ENCODE peak calls at places on chromosomes 16 and 17, in ten cellular contexts. U, M, Q, V, R, W, Y, A, X and K are unnamed samples.

GRCh38 chr16:50538411-50539052 is 9.7 kb upstream of the NKD1 start:
- DNase-seq in V (no peak), M (peak; percentile 56), A (no peak), Y (no peak), R (no peak), U (no peak), X (no peak), Q (no peak), W (no peak), K (no peak)

GRCh38 chr16:19130852-19131808 is 17.4 kb downstream of the ITPRIPL2 start:
- DNase-seq in X (peak; percentile 46), U (peak; percentile 82), A (peak; percentile 80), W (no peak), Y (no peak), R (no peak), M (peak; percentile 90), Q (no peak), V (peak; percentile 39), K (no peak)

GRCh38 chr17:17928422-17929386 is 43.5 kb downstream of the TOM1L2 start:
- DNase-seq in R (no peak), W (no peak), X (no peak), A (peak; percentile 18), Q (no peak), U (no peak), M (no peak), Y (no peak), V (no peak), K (peak; percentile 37)

GRCh38 chr17:73798111-73798748 is 154.0 kb upstream of the SDK2 start:
- DNase-seq in V (no peak), X (peak; percentile 6), M (no peak), Q (peak; percentile 24), W (no peak), U (peak; percentile 45), A (peak; percentile 99), Y (no peak), R (no peak), K (no peak)

GRCh38 chr17:29176500-29177351 is 3.5 kb downstream of the MYO18A start:
- DNase-seq in Y (peak; percentile 90), V (peak; percentile 56), M (peak; percentile 77), R (peak; percentile 44), U (peak; percentile 43), X (no peak), Q (no peak), A (peak; percentile 53), W (peak; percentile 45), K (no peak)

GRCh38 chr17:10062757-10063385 is 135.5 kb downstream of the GAS7 start:
- DNase-seq in A (no peak), W (no peak), Q (no peak), X (no peak), U (no peak), M (no peak), R (no peak), Y (no peak), V (no peak), K (no peak)

GRCh38 chr17:50631908-50632571 is 2.6 kb upstream of the ABCC3 start:
- DNase-seq in M (no peak), W (no peak), Y (peak; percentile 40), U (no peak), X (no peak), A (no peak), V (no peak), Q (no peak), R (no peak), K (no peak)

GRCh38 chr16:53098526-53099317 is 43.9 kb downstream of the CHD9 start:
- DNase-seq in W (peak; percentile 89), R (peak; percentile 9), Y (peak; percentile 75), U (peak; percentile 96), V (peak; percentile 83), X (peak; percentile 84), A (peak; percentile 99), M (peak; percentile 75), Q (peak; percentile 62), K (peak; percentile 61)

GRCh38 chr17:19791918-19792317 is 43.8 kb upstream of the ALDH3A1 start:
- DNase-seq in R (no peak), M (no peak), U (no peak), A (no peak), V (no peak), Y (no peak), X (no peak), W (no peak), Q (no peak), K (no peak)

GRCh38 chr16:81817789-81818304 is 38.8 kb downstream of the PLCG2 start:
- DNase-seq in M (no peak), Y (no peak), Q (no peak), U (no peak), A (no peak), V (no peak), W (no peak), R (no peak), X (no peak), K (no peak)

DNA sequence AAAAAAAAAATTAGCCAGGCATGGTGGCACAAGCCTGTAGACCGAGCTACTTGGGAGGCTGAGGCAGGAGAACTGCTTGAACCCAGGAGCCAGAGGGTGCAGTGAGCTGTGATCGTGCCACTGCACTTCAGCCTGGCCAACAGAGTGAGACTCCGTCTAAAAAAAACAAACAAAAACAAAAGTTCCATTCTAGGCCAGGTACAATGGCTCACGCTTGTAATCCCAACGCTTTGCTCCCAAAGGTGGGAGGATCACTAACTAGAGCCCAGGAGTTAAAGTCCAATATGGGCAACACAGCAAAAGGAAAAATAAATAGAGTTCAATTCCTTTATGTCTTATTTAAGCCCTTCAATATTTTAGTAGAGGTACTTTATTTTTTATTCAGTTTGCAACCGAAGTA is 47.5 kb downstream of the CNOT1 start:
- DNase-seq in V (no peak), A (no peak), W (no peak), Y (no peak), M (no peak), X (no peak), Q (no peak), R (no peak), U (no peak), K (no peak)
- H3K27ac ChIP-seq in V (no peak overlapping the region), A (no peak overlapping the region), W (no peak overlapping the region), Y (no peak overlapping the region), M (no peak overlapping the region), X (no peak overlapping the region), Q (no peak overlapping the region), R (no peak overlapping the region), U (no peak overlapping the region), K (no peak overlapping the region)

DNA sequence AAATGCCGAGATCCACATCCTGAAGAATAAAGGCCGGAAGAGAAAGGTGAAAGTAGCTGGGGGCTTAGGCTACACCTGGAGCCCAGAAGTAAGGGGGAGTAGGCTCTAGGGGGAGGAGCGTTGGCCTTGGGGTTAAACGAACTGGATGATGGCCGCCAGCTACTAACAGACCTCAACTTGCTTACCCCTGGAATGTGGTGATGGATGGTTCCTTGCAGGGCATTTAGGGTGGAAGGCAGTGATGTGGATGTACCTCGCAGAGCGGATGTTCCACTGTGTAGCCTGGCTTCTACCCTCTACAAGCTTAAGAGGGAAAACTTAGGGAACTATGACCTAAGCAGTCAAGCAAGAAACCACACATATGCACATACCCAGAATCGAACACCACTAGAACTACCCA is 2.3 kb upstream of the MAZ start:
- DNase-seq in X (no peak), W (no peak), M (no peak), Y (no peak), U (no peak), V (no peak), R (no peak), A (no peak), Q (no peak), K (no peak)
- H3K27ac ChIP-seq in X (no peak overlapping the region), W (peak overlapping the region; percentile 97), M (no peak overlapping the region), Y (peak overlapping the region; percentile 98), U (no peak overlapping the region), V (peak overlapping the region; percentile 97), R (peak overlapping the region; percentile 96), A (peak overlapping the region; percentile 91), Q (peak overlapping the region; percentile 22), K (no peak overlapping the region)

GRCh38 chr17:69533481-69534234 is 119.2 kb downstream of the MAP2K6 start:
- DNase-seq in V (no peak), W (no peak), X (no peak), U (no peak), A (no peak), Q (no peak), R (no peak), Y (no peak), M (peak; percentile 3), K (no peak)
- H3K27ac ChIP-seq in V (no peak overlapping the region), W (no peak overlapping the region), X (no peak overlapping the region), U (no peak overlapping the region), A (no peak overlapping the region), Q (no peak overlapping the region), R (no peak overlapping the region), Y (no peak overlapping the region), M (no peak overlapping the region), K (no peak overlapping the region)

GRCh38 chr16:3755249-3755648 is 37.9 kb upstream of the TRAP1 start:
- DNase-seq in Q (no peak), A (no peak), V (no peak), R (no peak), W (no peak), X (no peak), Y (no peak), U (no peak), M (no peak), K (no peak)

GRCh38 chr16:3756113-3756512 is 38.8 kb upstream of the TRAP1 start:
- DNase-seq in V (no peak), Q (no peak), R (no peak), M (no peak), A (no peak), U (no peak), X (no peak), W (no peak), Y (no peak), K (no peak)

GRCh38 chr16:3754772-3755171 is 37.4 kb upstream of the TRAP1 start:
- DNase-seq in M (no peak), A (no peak), Y (no peak), R (no peak), Q (no peak), W (no peak), U (peak; percentile 4), X (no peak), V (no peak), K (no peak)

GRCh38 chr16:3752984-3753383 is 35.7 kb upstream of the TRAP1 start:
- DNase-seq in W (peak; percentile 51), U (no peak), A (no peak), X (no peak), R (no peak), V (no peak), Q (no peak), M (no peak), Y (no peak), K (no peak)

DNA sequence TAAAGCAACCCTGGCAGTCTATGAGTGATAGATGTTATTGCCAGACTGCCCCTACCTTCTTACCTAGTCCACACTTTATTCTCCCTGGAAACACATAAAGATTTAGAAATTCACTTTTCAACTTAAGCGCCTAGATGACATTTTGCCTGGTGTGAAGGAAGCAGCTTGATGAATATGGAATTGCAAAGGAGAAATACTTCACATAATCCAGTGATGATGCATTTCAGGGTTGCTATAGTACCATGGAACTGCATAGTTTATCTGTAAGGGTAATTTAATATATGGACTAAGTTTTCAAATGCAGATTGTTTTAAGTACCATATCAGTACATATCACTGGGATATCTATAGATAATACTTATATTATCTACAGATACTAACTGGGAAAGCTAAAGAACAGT is 37.0 kb upstream of the TRAP1 start:
- DNase-seq in R (no peak), A (peak; percentile 25), W (no peak), Q (no peak), V (no peak), X (peak; percentile 18), Y (no peak), U (peak; percentile 62), M (no peak), K (no peak)
- H3K27ac ChIP-seq in R (no peak overlapping the region), A (peak overlapping the region; percentile 12), W (no peak overlapping the region), Q (no peak overlapping the region), V (no peak overlapping the region), X (no peak overlapping the region), Y (no peak overlapping the region), U (peak overlapping the region; percentile 13), M (no peak overlapping the region), K (no peak overlapping the region)